ENCODE peak calls at places on chromosomes 3 and 15, in ten cellular contexts. Y is cardiac muscle cell; C is GM12864; F is activated CD4-positive, alpha-beta T cell treated with anti-CD3 and anti-CD28 coated beads for 1 hour; D is activated naive CD8-positive, alpha-beta T cell treated with anti-CD3 and anti-CD28 coated beads, Interleukin-2, amount 50 U/mL, for 16 hours; E is cardiac fibroblast; K is stimulated activated CD4-positive, alpha-beta T cell treated with anti-CD3 and anti-CD28 coated beads, Interleukin-12 subunit alpha, Interleukin-12 subunit beta, amount 100 ng/mL, for 4 hours; G is occipital lobe; M is T-helper 2 cell; A is NCI-H774. V is an unnamed sample.
A peak's percentile ranks its signal among the peaks of the same experiment; 100 is the strongest.

GRCh38 chr15:91603681-91604080 is 249.8 kb upstream of the SLCO3A1 start:
- DNase-seq in Y (no peak), C (no peak), F (no peak), D (no peak), E (peak; percentile 84), K (no peak), G (no peak), M (no peak), A (peak; percentile 47), V (no peak)

GRCh38 chr3:182722938-182723337 is 70.4 kb upstream of the ATP11B start:
- DNase-seq in Y (no peak), C (no peak), F (no peak), D (no peak), E (peak; percentile 38), K (no peak), G (no peak), M (no peak), A (no peak), V (no peak)

GRCh38 chr15:89770041-89770440 is 6.1 kb upstream of the MESP2 start:
- DNase-seq in Y (no peak), C (no peak), F (no peak), D (no peak), E (peak; percentile 47), K (no peak), G (no peak), M (no peak), A (no peak), V (no peak)

GRCh38 chr15:77479015-77479414 is 58.3 kb downstream of the HMG20A start:
- DNase-seq in Y (no peak), C (no peak), F (no peak), D (no peak), E (no peak), K (no peak), G (no peak), M (no peak), A (no peak), V (no peak)

GRCh38 chr15:40904552-40905201 is 10.4 kb downstream of the VPS18 start:
- DNase-seq in Y (no peak), C (no peak), F (no peak), D (no peak), E (no peak), K (no peak), G (no peak), M (no peak), A (no peak), V (no peak)

GRCh38 chr3:149620291-149621020 is 37.4 kb downstream of the WWTR1 start:
- DNase-seq in Y (no peak), C (no peak), F (no peak), D (no peak), E (peak; percentile 83), K (no peak), G (no peak), M (no peak), A (no peak), V (no peak)

GRCh38 chr15:70151441-70151840 is 53.7 kb upstream of the TLE3 start:
- DNase-seq in Y (no peak), C (no peak), F (no peak), D (no peak), E (no peak), K (no peak), G (no peak), M (no peak), A (no peak), V (no peak)

GRCh38 chr15:59999064-59999377 is 5.1 kb upstream of the FOXB1 start:
- DNase-seq in Y (no peak), C (no peak), F (no peak), D (no peak), E (no peak), K (no peak), G (no peak), M (no peak), A (no peak), V (no peak)

GRCh38 chr15:62365795-62366442 is 200.8 kb upstream of the C2CD4B start:
- DNase-seq in Y (no peak), C (no peak), F (no peak), D (no peak), E (no peak), K (no peak), G (no peak), M (no peak), A (peak; percentile 49), V (no peak)

GRCh38 chr3:60585918-60586317 is 665.3 kb downstream of the FHIT start:
- DNase-seq in Y (no peak), C (no peak), F (no peak), D (no peak), E (no peak), K (no peak), G (no peak), M (no peak), A (no peak), V (no peak)

GRCh38 chr3:126540342-126540849 is 16.4 kb downstream of the CHST13 start:
- DNase-seq in Y (no peak), C (peak; percentile 2), F (no peak), D (no peak), E (peak; percentile 92), K (no peak), G (no peak), M (no peak), A (no peak), V (no peak)

GRCh38 chr3:123072152-123072551 is 5.3 kb downstream of the PDIA5 start:
- DNase-seq in Y (peak; percentile 44), C (no peak), F (no peak), D (no peak), E (no peak), K (no peak), G (no peak), M (no peak), A (no peak), V (no peak)

GRCh38 chr15:93929375-93930094 is 301.8 kb upstream of the MCTP2 start:
- DNase-seq in Y (no peak), C (no peak), F (no peak), D (no peak), E (peak; percentile 87), K (no peak), G (peak; percentile 34), M (no peak), A (no peak), V (peak; percentile 37)

GRCh38 chr3:62175161-62175560 is 198.2 kb downstream of the FEZF2 start:
- DNase-seq in Y (no peak), C (no peak), F (no peak), D (no peak), E (no peak), K (no peak), G (no peak), M (no peak), A (no peak), V (no peak)

GRCh38 chr3:169286992-169287391 is 376.5 kb downstream of the MECOM start:
- DNase-seq in Y (no peak), C (no peak), F (no peak), D (no peak), E (no peak), K (no peak), G (no peak), M (no peak), A (no peak), V (no peak)

GRCh38 chr3:117788086-117788485 is 1078.5 kb downstream of the TUSC7 start:
- DNase-seq in Y (no peak), C (no peak), F (no peak), D (no peak), E (peak; percentile 52), K (no peak), G (no peak), M (no peak), A (no peak), V (no peak)